ENCODE peak calls at places on chromosomes 2 and 18, in ten cellular contexts. X is HFF-Myc, T is GM04503, R is HTR-8/SVneo, Y is LoVo, U is MCF 10A, D is A673, A is HCT116, I is spleen, Z is glomerular endothelial cell. M is an unnamed sample.

GRCh38 chr2:128008089-128008672 is 19.7 kb downstream of the SAP130 start:
- DNase-seq in U (no peak), A (no peak), Y (no peak), D (no peak), Z (no peak), X (no peak), I (no peak), R (no peak), T (no peak), M (no peak)

GRCh38 chr2:213679894-213680293 is 395.6 kb downstream of the SPAG16 start:
- DNase-seq in R (no peak), I (no peak), Z (no peak), U (no peak), X (no peak), A (no peak), T (no peak), Y (no peak), D (no peak), M (no peak)

GRCh38 chr2:185179783-185180182 is 558.8 kb upstream of the FSIP2 start:
- DNase-seq in Z (no peak), I (no peak), A (no peak), X (no peak), U (no peak), D (no peak), R (no peak), T (no peak), Y (no peak), M (no peak)

GRCh38 chr18:13436596-13436995 is 218.0 kb downstream of the LDLRAD4 start:
- DNase-seq in Z (no peak), T (no peak), I (no peak), Y (no peak), D (no peak), U (no peak), A (no peak), X (no peak), R (no peak), M (no peak)

GRCh38 chr2:110829413-110830146 is 97.2 kb downstream of the ACOXL start:
- DNase-seq in T (no peak), Y (no peak), A (no peak), I (no peak), D (no peak), U (no peak), Z (no peak), R (no peak), X (no peak), M (no peak)

GRCh38 chr18:11488175-11488574 is 121.2 kb upstream of the SLC35G4 start:
- DNase-seq in I (no peak), Y (no peak), A (no peak), D (no peak), Z (no peak), X (no peak), R (no peak), U (peak; percentile 67), T (no peak), M (no peak)

GRCh38 chr2:240131941-240132650 is 4.0 kb downstream of the COPS9 start:
- DNase-seq in R (no peak), Y (no peak), X (no peak), A (no peak), D (no peak), U (no peak), T (no peak), Z (no peak), I (peak; percentile 66), M (peak; percentile 34)

GRCh38 chr2:109218087-109218791 is 89.2 kb downstream of the SH3RF3 start:
- DNase-seq in D (no peak), A (no peak), X (no peak), T (no peak), Y (peak; percentile 49), R (no peak), I (no peak), Z (no peak), U (no peak), M (no peak)

GRCh38 chr2:922230-922629 is 28.4 kb upstream of the SNTG2 start:
- DNase-seq in D (no peak), A (no peak), R (no peak), Y (no peak), T (no peak), I (no peak), Z (no peak), X (no peak), U (no peak), M (no peak)

GRCh38 chr18:60413944-60414547 is 41.5 kb upstream of the MC4R start:
- DNase-seq in T (no peak), I (no peak), R (no peak), U (peak; percentile 20), Z (no peak), X (no peak), Y (no peak), D (peak; percentile 14), A (peak; percentile 10), M (no peak)

GRCh38 chr18:58044370-58045264 is 591 bp downstream of the NEDD4L start:
- DNase-seq in A (no peak), Z (no peak), D (peak; percentile 58), I (peak; percentile 90), R (peak; percentile 34), T (no peak), U (peak; percentile 56), X (no peak), Y (peak; percentile 25), M (peak; percentile 86)

GRCh38 chr2:178194600-178195389 is 483 bp downstream of the OSBPL6 start:
- DNase-seq in A (no peak), I (peak; percentile 80), T (no peak), D (peak; percentile 78), R (peak; percentile 56), X (no peak), U (peak; percentile 68), Z (no peak), Y (peak; percentile 13), M (peak; percentile 77)

GRCh38 chr2:28802975-28803429 is 7.6 kb upstream of the SPDYA start:
- DNase-seq in D (no peak), U (peak; percentile 7), A (no peak), T (no peak), Y (no peak), X (no peak), Z (no peak), I (no peak), R (no peak), M (no peak)

GRCh38 chr2:121333834-121334558 is 49.0 kb upstream of the TFCP2L1 start:
- DNase-seq in D (no peak), X (no peak), T (no peak), Y (no peak), I (peak; percentile 53), R (no peak), U (no peak), A (no peak), Z (no peak), M (no peak)

GRCh38 chr2:47618272-47618552 is 164.7 kb upstream of the MSH6 start:
- DNase-seq in Y (no peak), T (no peak), Z (no peak), I (no peak), X (no peak), U (no peak), R (no peak), A (no peak), D (no peak), M (no peak)

GRCh38 chr2:147320148-147320547 is 524.7 kb upstream of the ACVR2A start:
- DNase-seq in U (no peak), X (no peak), Z (no peak), T (no peak), D (no peak), I (no peak), R (no peak), A (no peak), Y (no peak), M (no peak)

GRCh38 chr2:173286153-173286809 is 68.4 kb upstream of the CDCA7 start:
- DNase-seq in I (no peak), D (peak; percentile 14), R (no peak), U (no peak), A (no peak), T (no peak), Y (no peak), Z (no peak), X (no peak), M (no peak)

M was measured in kidney.